ENCODE peak calls at places on chromosomes 4 and X, in four cellular contexts. One of them, this sample, is unnamed.

GRCh38 chr4:68597489-68597888 is 21.4 kb upstream of the UGT2B17 start:
- DNase-seq in AG09309: no peak
- DNase-seq in dorsolateral prefrontal cortex: no peak
- DNase-seq in GM23338: no peak
- DNase-seq in this sample: no peak

GRCh38 chr4:52103314-52103713 is 52.2 kb downstream of the SPATA18 start:
- DNase-seq in AG09309: no peak
- DNase-seq in dorsolateral prefrontal cortex: no peak
- DNase-seq in GM23338: peak
- DNase-seq in this sample: peak

GRCh38 chr4:2415881-2416563 is 2.4 kb downstream of the ZFYVE28 start:
- DNase-seq in AG09309: no peak
- DNase-seq in dorsolateral prefrontal cortex: no peak
- DNase-seq in GM23338: no peak
- DNase-seq in this sample: no peak

GRCh38 chr4:74544655-74545361 is 99.9 kb downstream of the AREG start:
- DNase-seq in AG09309: no peak
- DNase-seq in dorsolateral prefrontal cortex: no peak
- DNase-seq in GM23338: no peak
- DNase-seq in this sample: peak

GRCh38 chr4:100609810-100610209 is 92.0 kb upstream of the EMCN start:
- DNase-seq in AG09309: no peak
- DNase-seq in dorsolateral prefrontal cortex: no peak
- DNase-seq in GM23338: no peak
- DNase-seq in this sample: no peak

GRCh38 chr4:6909970-6910339 is 329 bp downstream of the TBC1D14 start:
- DNase-seq in AG09309: no peak
- DNase-seq in dorsolateral prefrontal cortex: no peak
- DNase-seq in GM23338: peak
- DNase-seq in this sample: no peak

GRCh38 chr4:72283357-72283756 is 251.6 kb downstream of the NPFFR2 start:
- DNase-seq in AG09309: no peak
- DNase-seq in dorsolateral prefrontal cortex: no peak
- DNase-seq in GM23338: peak
- DNase-seq in this sample: no peak

GRCh38 chr4:173990879-173991231 is 292.6 kb downstream of the FBXO8 start:
- DNase-seq in AG09309: no peak
- DNase-seq in dorsolateral prefrontal cortex: no peak
- DNase-seq in GM23338: peak
- DNase-seq in this sample: peak

GRCh38 chrX:31670245-31670644 is 598.4 kb upstream of the FTHL17 start:
- DNase-seq in AG09309: no peak
- DNase-seq in dorsolateral prefrontal cortex: no peak
- DNase-seq in GM23338: no peak
- DNase-seq in this sample: peak

GRCh38 chrX:42714981-42715688 is 62.8 kb downstream of the PPP1R2C start:
- DNase-seq in AG09309: no peak
- DNase-seq in dorsolateral prefrontal cortex: peak
- DNase-seq in GM23338: peak
- DNase-seq in this sample: no peak

GRCh38 chr4:182918791-182919302 is 1.7 kb upstream of the DCTD start:
- DNase-seq in AG09309: no peak
- DNase-seq in dorsolateral prefrontal cortex: no peak
- DNase-seq in GM23338: no peak
- DNase-seq in this sample: no peak

DNA sequence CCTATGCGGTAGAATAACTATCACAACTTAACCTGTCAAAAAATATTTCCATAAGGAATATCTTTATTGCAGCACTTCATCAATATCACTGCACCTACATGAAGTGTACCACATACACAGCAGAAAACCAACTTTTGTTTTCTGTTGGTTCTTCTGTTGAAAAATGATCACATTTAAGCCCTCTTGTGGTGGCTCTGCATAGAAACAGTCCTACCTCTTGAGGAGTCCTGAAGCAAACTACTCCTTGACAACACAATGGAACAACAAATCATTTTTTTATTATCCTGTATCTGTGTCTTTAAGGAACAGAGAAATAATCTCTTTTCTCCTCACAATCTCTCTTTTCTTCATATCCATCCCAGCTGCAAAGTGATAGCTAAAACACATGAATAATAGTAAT is 39.8 kb upstream of the ATOH1 start:
- DNase-seq in AG09309: no peak
- DNase-seq in dorsolateral prefrontal cortex: no peak
- DNase-seq in GM23338: peak
- DNase-seq in this sample: peak
- TF ChIP-seq CTCF in AG09309: peak
- TF ChIP-seq CTCF in dorsolateral prefrontal cortex: peak
- TF ChIP-seq CTCF in GM23338: peak
- TF ChIP-seq CTCF in this sample: peak

DNA sequence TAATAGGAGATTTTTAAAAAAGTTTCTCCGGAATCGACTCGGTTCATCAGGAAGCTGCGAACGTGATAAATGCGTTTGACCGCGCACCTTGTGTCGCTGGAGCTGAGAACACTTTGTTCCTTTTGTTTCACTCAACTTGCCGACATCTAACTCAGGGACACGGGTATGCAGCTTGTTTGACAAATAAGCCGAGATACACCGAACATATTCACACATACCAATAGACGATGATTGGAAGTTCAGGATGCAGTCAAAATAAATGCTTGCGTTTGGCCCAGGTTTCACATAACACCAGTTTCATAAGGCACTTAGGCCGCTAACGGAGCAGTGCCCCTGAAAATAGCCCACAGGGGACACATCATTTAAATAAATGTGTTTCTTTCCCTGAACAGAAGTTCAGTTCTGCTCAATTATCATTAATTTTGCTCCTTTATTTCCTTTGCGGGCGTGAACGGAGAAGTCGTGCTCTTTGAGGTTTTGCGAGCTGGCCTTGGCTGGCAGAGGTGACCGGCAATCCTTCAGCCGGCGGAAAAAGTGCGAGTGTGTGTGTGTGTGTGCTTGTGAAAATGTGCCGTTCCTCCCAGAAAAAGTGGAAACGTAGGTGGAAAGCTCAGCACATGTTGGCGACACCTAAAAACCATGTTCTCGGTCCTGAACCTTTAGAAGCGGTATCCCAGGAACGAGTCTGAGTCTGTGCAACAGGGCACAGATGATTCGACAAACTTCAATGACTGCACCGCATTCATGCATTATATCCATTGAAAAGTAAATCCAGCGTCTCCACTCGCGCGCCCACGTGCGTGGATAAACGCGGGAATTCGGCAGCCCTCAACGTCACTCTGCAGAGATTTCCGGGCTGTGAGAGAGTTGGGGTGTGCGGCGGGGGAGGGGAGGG is 680 bp upstream of the SHISA3 start:
- DNase-seq in AG09309: no peak
- DNase-seq in dorsolateral prefrontal cortex: no peak
- DNase-seq in GM23338: peak
- DNase-seq in this sample: peak
- H3K4me3 ChIP-seq in AG09309: no peak
- H3K4me3 ChIP-seq in dorsolateral prefrontal cortex: peak
- H3K4me3 ChIP-seq in GM23338: peak
- H3K4me3 ChIP-seq in this sample: peak

GRCh38 chr4:26181616-26182015 is 139.2 kb upstream of the RBPJ start:
- DNase-seq in AG09309: no peak
- DNase-seq in dorsolateral prefrontal cortex: no peak
- DNase-seq in GM23338: no peak
- DNase-seq in this sample: no peak

GRCh38 chr4:26191353-26191752 is 129.5 kb upstream of the RBPJ start:
- DNase-seq in AG09309: no peak
- DNase-seq in dorsolateral prefrontal cortex: no peak
- DNase-seq in GM23338: no peak
- DNase-seq in this sample: no peak

GRCh38 chr4:26183017-26183416 is 137.8 kb upstream of the RBPJ start:
- DNase-seq in AG09309: no peak
- DNase-seq in dorsolateral prefrontal cortex: no peak
- DNase-seq in GM23338: no peak
- DNase-seq in this sample: no peak

DNA sequence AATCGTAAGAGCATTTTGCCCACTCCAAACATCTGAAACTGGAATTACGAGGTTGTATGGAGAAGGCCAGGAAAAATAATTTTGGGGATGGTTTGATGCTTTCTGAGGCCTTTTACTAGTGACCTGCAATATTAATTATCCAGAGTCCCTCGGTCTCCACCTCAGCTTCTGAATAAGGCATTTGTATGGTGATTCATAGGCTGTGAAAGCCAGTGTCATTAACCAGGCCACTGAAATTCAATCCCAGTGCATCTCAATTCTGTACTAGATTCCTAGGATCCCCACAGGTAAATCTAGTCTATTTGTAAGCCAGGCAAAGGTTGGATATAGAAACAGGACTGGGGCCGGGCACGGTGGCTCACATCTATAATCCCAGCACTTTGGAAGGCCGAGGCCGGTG is 135.4 kb upstream of the RBPJ start:
- DNase-seq in AG09309: no peak
- DNase-seq in dorsolateral prefrontal cortex: no peak
- DNase-seq in GM23338: no peak
- DNase-seq in this sample: no peak
- TF ChIP-seq CTCF in AG09309: no peak
- TF ChIP-seq CTCF in dorsolateral prefrontal cortex: no peak
- TF ChIP-seq CTCF in GM23338: no peak
- TF ChIP-seq CTCF in this sample: no peak

GRCh38 chr4:98508825-98509539 is 149.4 kb downstream of the TSPAN5 start:
- DNase-seq in AG09309: no peak
- DNase-seq in dorsolateral prefrontal cortex: no peak
- DNase-seq in GM23338: no peak
- DNase-seq in this sample: no peak
- H3K4me3 ChIP-seq in AG09309: no peak
- H3K4me3 ChIP-seq in dorsolateral prefrontal cortex: no peak
- H3K4me3 ChIP-seq in GM23338: no peak
- H3K4me3 ChIP-seq in this sample: no peak

GRCh38 chr4:163332526-163333405 is at the start of gene NPY1R:
- DNase-seq in AG09309: peak
- DNase-seq in dorsolateral prefrontal cortex: peak
- DNase-seq in GM23338: peak
- DNase-seq in this sample: peak

GRCh38 chr4:163330828-163331628 is 1.4 kb downstream of the NPY1R start:
- DNase-seq in AG09309: no peak
- DNase-seq in dorsolateral prefrontal cortex: no peak
- DNase-seq in GM23338: no peak
- DNase-seq in this sample: no peak

GRCh38 chr4:163335384-163335783 is 3.0 kb upstream of the NPY1R start:
- DNase-seq in AG09309: no peak
- DNase-seq in dorsolateral prefrontal cortex: no peak
- DNase-seq in GM23338: no peak
- DNase-seq in this sample: no peak

DNA sequence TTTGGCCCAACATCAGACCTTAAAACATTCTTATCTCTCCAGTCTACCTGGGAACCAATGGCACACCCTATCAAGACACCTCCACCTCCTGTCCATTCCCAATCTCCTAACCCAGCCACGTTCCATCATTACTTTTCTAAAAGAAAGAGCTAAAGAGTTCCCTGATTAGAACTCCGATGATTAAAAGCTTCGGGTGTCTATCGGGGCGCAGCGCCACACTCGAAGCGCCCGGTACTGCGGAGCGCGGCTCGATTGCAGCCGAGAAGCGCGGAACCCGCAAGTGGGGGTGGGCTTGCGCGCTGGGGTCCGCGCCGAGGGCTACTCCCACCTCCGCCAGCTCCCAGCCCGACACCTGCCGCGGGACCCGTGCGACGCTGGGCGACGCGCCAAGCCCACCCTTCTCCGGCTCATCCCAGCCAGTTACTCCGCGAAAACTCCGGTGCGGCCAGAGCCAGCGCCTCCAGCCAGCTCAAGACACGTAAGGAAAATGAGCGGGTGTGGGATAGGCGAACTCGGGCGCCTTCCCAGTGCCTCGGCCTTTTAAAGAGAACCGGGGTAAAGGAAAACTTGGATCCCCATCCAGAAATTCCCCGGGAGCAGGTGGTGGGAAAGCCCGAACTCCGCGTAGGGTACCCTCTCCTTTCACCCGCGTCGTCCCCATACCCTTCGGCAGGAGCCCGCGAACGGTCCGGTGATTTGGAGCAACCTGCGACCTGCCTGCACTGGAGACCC is 601 bp downstream of the NPY1R start:
- DNase-seq in AG09309: no peak
- DNase-seq in dorsolateral prefrontal cortex: no peak
- DNase-seq in GM23338: peak
- DNase-seq in this sample: peak
- TF ChIP-seq CTCF in AG09309: no peak
- TF ChIP-seq CTCF in dorsolateral prefrontal cortex: no peak
- TF ChIP-seq CTCF in GM23338: peak
- TF ChIP-seq CTCF in this sample: peak

GRCh38 chrX:147913570-147913969 is 1.9 kb downstream of the FMR1 start:
- DNase-seq in AG09309: no peak
- DNase-seq in dorsolateral prefrontal cortex: no peak
- DNase-seq in GM23338: no peak
- DNase-seq in this sample: no peak
- H3K4me3 ChIP-seq in AG09309: no peak
- H3K4me3 ChIP-seq in dorsolateral prefrontal cortex: peak
- H3K4me3 ChIP-seq in GM23338: peak
- H3K4me3 ChIP-seq in this sample: peak

GRCh38 chrX:129522184-129523059 is 868 bp downstream of the SMARCA1 start:
- DNase-seq in AG09309: no peak
- DNase-seq in dorsolateral prefrontal cortex: peak
- DNase-seq in GM23338: peak
- DNase-seq in this sample: peak
- TF ChIP-seq CTCF in AG09309: peak
- TF ChIP-seq CTCF in dorsolateral prefrontal cortex: no peak
- TF ChIP-seq CTCF in GM23338: peak
- TF ChIP-seq CTCF in this sample: peak

This sample was measured in fibroblast of pulmonary artery.